ENCODE peak calls at places on chromosome 21, in four cellular contexts. One of them, this sample, is unnamed.

GRCh38 chr21:37516998-37517397 is 150.4 kb downstream of the DYRK1A start:
- DNase-seq in hepatocyte: no peak
- DNase-seq in left ventricle myocardium inferior: no peak
- DNase-seq in GM23248: no peak
- DNase-seq in this sample: no peak

GRCh38 chr21:25999935-26000582 is 170.5 kb downstream of the APP start:
- DNase-seq in hepatocyte: no peak
- DNase-seq in left ventricle myocardium inferior: no peak
- DNase-seq in GM23248: no peak
- DNase-seq in this sample: no peak

GRCh38 chr21:39079617-39080016 is 103.6 kb downstream of the PSMG1 start:
- DNase-seq in hepatocyte: no peak
- DNase-seq in left ventricle myocardium inferior: peak
- DNase-seq in GM23248: no peak
- DNase-seq in this sample: no peak

GRCh38 chr21:41897047-41897669 is 18.0 kb upstream of the PRDM15 start:
- DNase-seq in hepatocyte: no peak
- DNase-seq in left ventricle myocardium inferior: no peak
- DNase-seq in GM23248: no peak
- DNase-seq in this sample: no peak

GRCh38 chr21:40120944-40121575 is 253.8 kb downstream of the PCP4 start:
- DNase-seq in hepatocyte: peak
- DNase-seq in left ventricle myocardium inferior: no peak
- DNase-seq in GM23248: peak
- DNase-seq in this sample: no peak

GRCh38 chr21:46569071-46569470 is 35.8 kb downstream of the S100B start:
- DNase-seq in hepatocyte: no peak
- DNase-seq in left ventricle myocardium inferior: no peak
- DNase-seq in GM23248: peak
- DNase-seq in this sample: no peak

GRCh38 chr21:32658524-32658923 is 46.3 kb upstream of the CFAP298 start:
- DNase-seq in hepatocyte: no peak
- DNase-seq in left ventricle myocardium inferior: no peak
- DNase-seq in GM23248: no peak
- DNase-seq in this sample: no peak

GRCh38 chr21:42190492-42190875 is 28.5 kb upstream of the ABCG1 start:
- DNase-seq in hepatocyte: no peak
- DNase-seq in left ventricle myocardium inferior: no peak
- DNase-seq in GM23248: no peak
- DNase-seq in this sample: no peak

GRCh38 chr21:19832551-19832950 is 1165.7 kb upstream of the NCAM2 start:
- DNase-seq in hepatocyte: no peak
- DNase-seq in left ventricle myocardium inferior: no peak
- DNase-seq in GM23248: no peak
- DNase-seq in this sample: no peak

GRCh38 chr21:28393279-28393678 is 599.4 kb downstream of the LTN1 start:
- DNase-seq in hepatocyte: peak
- DNase-seq in left ventricle myocardium inferior: no peak
- DNase-seq in GM23248: no peak
- DNase-seq in this sample: peak

DNA sequence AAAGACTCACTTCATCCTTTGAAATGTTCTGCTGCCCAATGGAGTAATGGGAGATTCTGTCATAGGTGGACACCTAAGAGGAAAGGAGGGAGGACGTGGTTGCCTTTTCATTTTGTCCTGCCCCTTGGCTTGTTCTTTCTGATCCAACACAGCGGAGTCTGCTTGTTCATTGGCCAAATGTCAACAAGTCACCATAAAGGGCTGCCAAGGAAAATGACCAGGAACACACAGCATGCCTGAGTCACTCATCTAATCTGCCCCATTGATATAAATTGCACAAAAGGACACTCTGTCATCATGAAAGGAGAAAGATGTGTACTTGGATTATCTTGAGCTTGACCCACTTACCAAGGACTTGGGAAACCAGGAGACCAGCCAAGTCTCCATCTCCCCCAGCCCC is 422.9 kb downstream of the SETD4 start:
- DNase-seq in hepatocyte: no peak
- DNase-seq in left ventricle myocardium inferior: no peak
- DNase-seq in GM23248: peak
- DNase-seq in this sample: no peak
- H3K27ac ChIP-seq in hepatocyte: no peak
- H3K27ac ChIP-seq in left ventricle myocardium inferior: no peak
- H3K27ac ChIP-seq in GM23248: no peak
- H3K27ac ChIP-seq in this sample: peak

GRCh38 chr21:16569679-16570078 is 839.9 kb downstream of the USP25 start:
- DNase-seq in hepatocyte: no peak
- DNase-seq in left ventricle myocardium inferior: no peak
- DNase-seq in GM23248: peak
- DNase-seq in this sample: no peak

GRCh38 chr21:16568661-16569060 is 838.9 kb downstream of the USP25 start:
- DNase-seq in hepatocyte: no peak
- DNase-seq in left ventricle myocardium inferior: no peak
- DNase-seq in GM23248: no peak
- DNase-seq in this sample: peak

GRCh38 chr21:16570856-16571255 is 841.1 kb downstream of the USP25 start:
- DNase-seq in hepatocyte: no peak
- DNase-seq in left ventricle myocardium inferior: no peak
- DNase-seq in GM23248: no peak
- DNase-seq in this sample: no peak

GRCh38 chr21:16571594-16571993 is 841.8 kb downstream of the USP25 start:
- DNase-seq in hepatocyte: no peak
- DNase-seq in left ventricle myocardium inferior: no peak
- DNase-seq in GM23248: peak
- DNase-seq in this sample: no peak

DNA sequence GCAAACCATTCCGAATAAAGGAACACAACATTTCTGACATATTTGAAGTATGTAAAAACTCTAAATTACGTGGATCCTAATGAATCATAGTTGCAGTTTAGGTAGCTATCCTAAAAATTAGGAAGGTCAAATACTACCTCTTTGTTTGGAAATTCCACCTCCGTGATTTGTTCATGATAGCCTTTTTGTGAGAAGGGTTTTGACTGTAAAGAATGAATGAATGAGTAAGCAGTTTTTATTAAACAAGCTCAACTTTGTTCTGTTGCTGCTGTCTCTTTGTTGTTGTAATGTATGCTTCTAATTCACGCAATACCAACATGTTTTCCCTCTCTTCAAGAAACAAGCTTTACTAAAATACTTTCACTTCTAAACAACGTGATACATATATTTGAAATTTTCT is 840.4 kb downstream of the USP25 start:
- DNase-seq in hepatocyte: no peak
- DNase-seq in left ventricle myocardium inferior: no peak
- DNase-seq in GM23248: no peak
- DNase-seq in this sample: no peak
- H3K27ac ChIP-seq in hepatocyte: no peak
- H3K27ac ChIP-seq in left ventricle myocardium inferior: no peak
- H3K27ac ChIP-seq in GM23248: peak
- H3K27ac ChIP-seq in this sample: no peak

GRCh38 chr21:30714436-30714835 is 4.1 kb downstream of the KRTAP21-3 start:
- DNase-seq in hepatocyte: no peak
- DNase-seq in left ventricle myocardium inferior: no peak
- DNase-seq in GM23248: no peak
- DNase-seq in this sample: no peak
- H3K27ac ChIP-seq in hepatocyte: no peak
- H3K27ac ChIP-seq in left ventricle myocardium inferior: no peak
- H3K27ac ChIP-seq in GM23248: no peak
- H3K27ac ChIP-seq in this sample: peak

DNA sequence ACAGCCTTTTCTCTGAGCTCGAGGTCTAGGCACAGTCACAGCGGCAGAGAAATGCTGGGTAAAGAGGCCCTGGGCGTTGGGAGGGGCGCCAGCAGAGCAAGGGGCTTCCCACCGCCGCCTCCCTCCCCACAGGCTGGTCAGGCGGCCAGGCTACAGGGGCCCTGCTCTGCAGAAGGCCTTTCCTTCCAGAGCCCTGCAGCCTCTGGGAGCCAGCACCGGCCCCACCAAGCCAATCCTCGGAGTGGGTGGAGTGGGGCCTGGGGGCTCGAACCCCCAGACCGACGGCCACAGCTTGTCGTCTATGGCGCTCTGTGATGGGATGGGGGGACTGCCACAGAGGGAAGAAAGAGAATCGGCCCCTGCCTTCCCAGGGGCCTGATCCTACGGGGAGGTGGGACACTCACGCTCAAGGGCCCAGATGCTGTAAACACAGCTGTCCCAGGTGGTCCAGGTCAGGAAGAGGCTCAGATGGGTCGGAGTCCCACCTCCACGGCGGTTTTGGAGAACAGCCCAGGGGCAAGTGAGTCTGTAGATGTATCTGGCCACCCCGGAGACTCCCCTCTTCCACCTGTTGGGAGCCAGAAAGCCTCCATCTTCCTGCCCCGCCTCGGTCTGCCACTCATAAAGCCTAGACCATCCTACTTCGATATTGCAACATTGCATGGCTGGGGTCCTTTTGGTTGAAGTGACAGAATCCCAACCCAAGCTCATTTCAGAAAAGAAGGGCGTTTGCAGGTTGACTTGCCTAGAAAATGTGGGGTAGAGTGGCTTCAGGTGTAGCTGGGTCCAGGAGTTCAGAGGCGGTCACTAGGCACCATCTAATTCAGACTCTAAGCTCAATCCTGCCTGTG is 95.6 kb downstream of the SIK1 start:
- DNase-seq in hepatocyte: no peak
- DNase-seq in left ventricle myocardium inferior: no peak
- DNase-seq in GM23248: no peak
- DNase-seq in this sample: no peak
- H3K27ac ChIP-seq in hepatocyte: peak
- H3K27ac ChIP-seq in left ventricle myocardium inferior: no peak
- H3K27ac ChIP-seq in GM23248: no peak
- H3K27ac ChIP-seq in this sample: no peak

GRCh38 chr21:44300262-44300959 is 558 bp downstream of the PFKL start:
- DNase-seq in hepatocyte: peak
- DNase-seq in left ventricle myocardium inferior: peak
- DNase-seq in GM23248: peak
- DNase-seq in this sample: no peak
- H3K27ac ChIP-seq in hepatocyte: peak
- H3K27ac ChIP-seq in left ventricle myocardium inferior: peak
- H3K27ac ChIP-seq in GM23248: peak
- H3K27ac ChIP-seq in this sample: peak

DNA sequence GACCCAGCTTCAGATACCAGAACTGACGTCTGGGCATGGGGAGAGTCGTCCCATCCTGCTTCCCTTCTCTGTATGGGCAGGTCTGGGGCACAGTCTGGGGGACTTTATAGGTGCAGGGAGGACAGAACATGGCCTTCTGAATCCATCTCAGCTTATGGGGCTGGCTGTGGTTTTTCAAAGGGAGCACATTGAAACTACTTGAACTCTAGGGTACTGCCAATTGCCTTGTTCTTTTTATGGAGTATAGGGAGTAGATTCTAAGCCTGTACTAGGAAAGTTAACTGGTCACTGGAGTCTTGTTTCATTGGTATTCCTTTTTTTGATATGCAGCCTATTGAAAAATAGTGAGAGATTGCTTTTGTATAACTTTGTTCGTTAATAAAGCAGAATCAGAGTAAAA is 90.2 kb downstream of the ATP5PO start:
- DNase-seq in hepatocyte: no peak
- DNase-seq in left ventricle myocardium inferior: no peak
- DNase-seq in GM23248: no peak
- DNase-seq in this sample: no peak
- H3K27ac ChIP-seq in hepatocyte: no peak
- H3K27ac ChIP-seq in left ventricle myocardium inferior: peak
- H3K27ac ChIP-seq in GM23248: peak
- H3K27ac ChIP-seq in this sample: no peak

GRCh38 chr21:45460011-45460565 is 55.1 kb downstream of the COL18A1 start:
- DNase-seq in hepatocyte: no peak
- DNase-seq in left ventricle myocardium inferior: peak
- DNase-seq in GM23248: no peak
- DNase-seq in this sample: no peak
- H3K27ac ChIP-seq in hepatocyte: peak
- H3K27ac ChIP-seq in left ventricle myocardium inferior: no peak
- H3K27ac ChIP-seq in GM23248: peak
- H3K27ac ChIP-seq in this sample: no peak

DNA sequence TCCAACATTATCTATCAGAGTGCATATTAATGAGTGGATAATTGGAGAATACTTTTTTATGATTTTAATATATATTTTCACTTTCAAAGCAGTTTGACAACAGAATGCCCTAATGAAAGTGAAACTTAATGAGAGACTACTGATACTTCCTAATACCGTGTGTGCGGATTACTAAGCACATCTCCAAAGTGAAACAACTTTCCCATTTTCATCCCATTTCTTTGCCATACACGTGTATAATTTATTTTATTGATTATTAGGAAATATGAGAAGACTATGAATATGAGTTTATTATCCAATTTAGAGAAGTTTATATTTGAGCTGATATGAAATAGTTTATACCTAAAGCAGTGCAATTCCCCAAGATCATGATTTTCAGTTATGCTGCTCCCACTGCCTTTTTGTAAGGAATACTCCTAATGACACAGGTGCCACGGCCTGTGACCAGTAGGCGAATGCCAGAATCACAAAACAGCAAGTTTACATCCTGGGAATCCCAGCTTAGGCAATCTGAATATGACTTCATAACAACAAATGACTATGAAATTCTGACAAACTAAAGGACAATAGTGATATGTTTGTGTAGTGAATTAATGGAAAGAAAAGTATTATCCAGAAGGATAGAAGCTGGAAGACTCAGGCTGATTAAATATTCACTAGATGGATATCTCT is 202.9 kb downstream of the NCAM2 start:
- DNase-seq in hepatocyte: no peak
- DNase-seq in left ventricle myocardium inferior: no peak
- DNase-seq in GM23248: peak
- DNase-seq in this sample: no peak
- H3K27ac ChIP-seq in hepatocyte: no peak
- H3K27ac ChIP-seq in left ventricle myocardium inferior: peak
- H3K27ac ChIP-seq in GM23248: peak
- H3K27ac ChIP-seq in this sample: no peak

DNA sequence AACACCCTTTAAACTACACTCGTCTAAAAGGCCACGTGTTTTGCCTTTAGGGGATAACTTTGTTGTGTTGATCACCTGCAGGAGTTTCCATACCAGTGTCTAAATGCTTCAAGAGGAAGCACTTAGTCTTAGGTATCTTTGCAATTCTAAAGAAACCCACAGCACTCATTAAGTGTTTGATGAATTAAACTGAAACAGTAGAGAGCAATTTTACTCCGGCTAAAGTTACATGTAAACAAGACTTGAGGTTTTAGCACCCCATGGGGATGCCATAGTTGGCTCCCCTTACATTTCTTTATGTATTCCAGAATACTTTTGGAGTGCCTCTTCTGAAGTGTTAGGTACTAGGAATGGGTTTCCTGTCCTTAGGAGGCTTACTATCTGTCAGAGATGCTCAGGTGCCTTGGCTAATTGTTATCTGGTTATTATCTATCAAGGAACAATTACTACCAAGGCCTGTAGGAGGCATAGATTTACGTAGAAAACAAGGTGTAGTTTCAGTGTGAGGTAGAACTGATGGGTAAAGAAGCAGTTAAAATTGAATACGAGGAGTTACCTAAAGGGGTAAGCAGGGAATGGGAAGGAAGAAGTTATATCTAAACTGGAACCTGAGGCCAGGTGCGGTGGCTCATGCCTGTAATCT is 176.8 kb upstream of the SAMSN1 start:
- DNase-seq in hepatocyte: no peak
- DNase-seq in left ventricle myocardium inferior: no peak
- DNase-seq in GM23248: no peak
- DNase-seq in this sample: no peak
- H3K27ac ChIP-seq in hepatocyte: no peak
- H3K27ac ChIP-seq in left ventricle myocardium inferior: no peak
- H3K27ac ChIP-seq in GM23248: no peak
- H3K27ac ChIP-seq in this sample: no peak